ENCODE peak calls at places on chromosome X, in six cellular contexts. One of them, this sample, is unnamed.

GRCh38 chrX:153670748-153671588 is 2.6 kb downstream of the PNCK start:
- DNase-seq in ureter: no peak
- DNase-seq in tibial nerve: no peak
- DNase-seq in HuH-7: no peak
- DNase-seq in WERI-Rb-1: no peak
- DNase-seq in OCI-LY7: no peak
- DNase-seq in this sample: no peak

GRCh38 chrX:42495139-42495538 is 282.8 kb downstream of the PPP1R2C start:
- DNase-seq in ureter: no peak
- DNase-seq in tibial nerve: no peak
- DNase-seq in HuH-7: no peak
- DNase-seq in WERI-Rb-1: no peak
- DNase-seq in OCI-LY7: no peak
- DNase-seq in this sample: no peak

GRCh38 chrX:1397001-1397400 is 5.1 kb upstream of the SLC25A6 start:
- DNase-seq in ureter: no peak
- DNase-seq in tibial nerve: no peak
- DNase-seq in HuH-7: no peak
- DNase-seq in WERI-Rb-1: no peak
- DNase-seq in OCI-LY7: no peak
- DNase-seq in this sample: no peak

GRCh38 chrX:104310084-104310483 is 55.4 kb upstream of the ESX1 start:
- DNase-seq in ureter: no peak
- DNase-seq in tibial nerve: no peak
- DNase-seq in HuH-7: peak
- DNase-seq in WERI-Rb-1: no peak
- DNase-seq in OCI-LY7: no peak
- DNase-seq in this sample: peak

GRCh38 chrX:154121207-154121606 is 22.8 kb upstream of the OPN1LW start:
- DNase-seq in ureter: no peak
- DNase-seq in tibial nerve: no peak
- DNase-seq in HuH-7: no peak
- DNase-seq in WERI-Rb-1: no peak
- DNase-seq in OCI-LY7: no peak
- DNase-seq in this sample: no peak

GRCh38 chrX:51614353-51614752 is 4.4 kb downstream of the CENPVL3 start:
- DNase-seq in ureter: no peak
- DNase-seq in tibial nerve: no peak
- DNase-seq in HuH-7: peak
- DNase-seq in WERI-Rb-1: no peak
- DNase-seq in OCI-LY7: peak
- DNase-seq in this sample: peak

GRCh38 chrX:129689881-129690280 is 35.1 kb upstream of the APLN start:
- DNase-seq in ureter: no peak
- DNase-seq in tibial nerve: no peak
- DNase-seq in HuH-7: no peak
- DNase-seq in WERI-Rb-1: no peak
- DNase-seq in OCI-LY7: no peak
- DNase-seq in this sample: no peak

GRCh38 chrX:19225906-19226305 is 103.6 kb upstream of the ADGRG2 start:
- DNase-seq in ureter: no peak
- DNase-seq in tibial nerve: no peak
- DNase-seq in HuH-7: no peak
- DNase-seq in WERI-Rb-1: no peak
- DNase-seq in OCI-LY7: no peak
- DNase-seq in this sample: no peak

GRCh38 chrX:37726346-37726745 is 40.8 kb downstream of the XK start:
- DNase-seq in ureter: no peak
- DNase-seq in tibial nerve: no peak
- DNase-seq in HuH-7: no peak
- DNase-seq in WERI-Rb-1: no peak
- DNase-seq in OCI-LY7: no peak
- DNase-seq in this sample: no peak

GRCh38 chrX:37753384-37753783 is 26.5 kb upstream of the CYBB start:
- DNase-seq in ureter: no peak
- DNase-seq in tibial nerve: no peak
- DNase-seq in HuH-7: no peak
- DNase-seq in WERI-Rb-1: no peak
- DNase-seq in OCI-LY7: no peak
- DNase-seq in this sample: no peak

GRCh38 chrX:132877954-132878536 is 80.4 kb downstream of the HS6ST2 start:
- DNase-seq in ureter: no peak
- DNase-seq in tibial nerve: no peak
- DNase-seq in HuH-7: no peak
- DNase-seq in WERI-Rb-1: no peak
- DNase-seq in OCI-LY7: no peak
- DNase-seq in this sample: peak

GRCh38 chrX:74111245-74111644 is 192.7 kb upstream of the ZCCHC13 start:
- DNase-seq in ureter: no peak
- DNase-seq in tibial nerve: no peak
- DNase-seq in HuH-7: no peak
- DNase-seq in WERI-Rb-1: no peak
- DNase-seq in OCI-LY7: no peak
- DNase-seq in this sample: no peak

GRCh38 chrX:106707771-106708454 is 18.6 kb upstream of the RNF128 start:
- DNase-seq in ureter: no peak
- DNase-seq in tibial nerve: no peak
- DNase-seq in HuH-7: no peak
- DNase-seq in WERI-Rb-1: no peak
- DNase-seq in OCI-LY7: no peak
- DNase-seq in this sample: no peak

GRCh38 chrX:151084454-151084853 is 91.9 kb upstream of the GPR50 start:
- DNase-seq in ureter: no peak
- DNase-seq in tibial nerve: no peak
- DNase-seq in HuH-7: no peak
- DNase-seq in WERI-Rb-1: no peak
- DNase-seq in OCI-LY7: no peak
- DNase-seq in this sample: no peak

GRCh38 chrX:109830704-109831206 is 97.7 kb upstream of the ACSL4 start:
- DNase-seq in ureter: no peak
- DNase-seq in tibial nerve: no peak
- DNase-seq in HuH-7: peak
- DNase-seq in WERI-Rb-1: no peak
- DNase-seq in OCI-LY7: no peak
- DNase-seq in this sample: no peak

GRCh38 chrX:64196606-64197005 is 8.9 kb downstream of the AMER1 start:
- DNase-seq in ureter: no peak
- DNase-seq in tibial nerve: no peak
- DNase-seq in HuH-7: no peak
- DNase-seq in WERI-Rb-1: no peak
- DNase-seq in OCI-LY7: no peak
- DNase-seq in this sample: no peak

GRCh38 chrX:46757593-46757992 is 1.3 kb downstream of the SLC9A7 start:
- DNase-seq in ureter: no peak
- DNase-seq in tibial nerve: no peak
- DNase-seq in HuH-7: no peak
- DNase-seq in WERI-Rb-1: no peak
- DNase-seq in OCI-LY7: peak
- DNase-seq in this sample: no peak

GRCh38 chrX:13085533-13085932 is 41.1 kb upstream of the FAM9C start:
- DNase-seq in ureter: no peak
- DNase-seq in tibial nerve: no peak
- DNase-seq in HuH-7: no peak
- DNase-seq in WERI-Rb-1: no peak
- DNase-seq in OCI-LY7: peak
- DNase-seq in this sample: no peak

GRCh38 chrX:136497556-136498048 is at the start of gene HTATSF1:
- DNase-seq in ureter: no peak
- DNase-seq in tibial nerve: no peak
- DNase-seq in HuH-7: no peak
- DNase-seq in WERI-Rb-1: no peak
- DNase-seq in OCI-LY7: no peak
- DNase-seq in this sample: peak

GRCh38 chrX:13432376-13432775 is 112.5 kb upstream of the ATXN3L start:
- DNase-seq in ureter: peak
- DNase-seq in tibial nerve: peak
- DNase-seq in HuH-7: no peak
- DNase-seq in WERI-Rb-1: no peak
- DNase-seq in OCI-LY7: no peak
- DNase-seq in this sample: no peak

GRCh38 chrX:643911-644303 is 13.3 kb downstream of the SHOX start:
- DNase-seq in ureter: peak
- DNase-seq in tibial nerve: no peak
- DNase-seq in HuH-7: no peak
- DNase-seq in WERI-Rb-1: no peak
- DNase-seq in OCI-LY7: no peak
- DNase-seq in this sample: no peak

GRCh38 chrX:38332505-38332904 is 5.2 kb upstream of the RPGR start:
- DNase-seq in ureter: no peak
- DNase-seq in tibial nerve: no peak
- DNase-seq in HuH-7: no peak
- DNase-seq in WERI-Rb-1: no peak
- DNase-seq in OCI-LY7: no peak
- DNase-seq in this sample: no peak

GRCh38 chrX:120457766-120458180 is 11.3 kb downstream of the LAMP2 start:
- DNase-seq in ureter: no peak
- DNase-seq in tibial nerve: no peak
- DNase-seq in HuH-7: no peak
- DNase-seq in WERI-Rb-1: no peak
- DNase-seq in OCI-LY7: peak
- DNase-seq in this sample: no peak

GRCh38 chrX:155071694-155072215 is 447 bp downstream of the BRCC3 start:
- DNase-seq in ureter: no peak
- DNase-seq in tibial nerve: peak
- DNase-seq in HuH-7: no peak
- DNase-seq in WERI-Rb-1: no peak
- DNase-seq in OCI-LY7: peak
- DNase-seq in this sample: no peak

GRCh38 chrX:111445485-111445884 is 33.5 kb upstream of the DCX start:
- DNase-seq in ureter: no peak
- DNase-seq in tibial nerve: peak
- DNase-seq in HuH-7: peak
- DNase-seq in WERI-Rb-1: no peak
- DNase-seq in OCI-LY7: peak
- DNase-seq in this sample: peak

GRCh38 chrX:110210417-110211139 is 107.3 kb downstream of the AMMECR1 start:
- DNase-seq in ureter: no peak
- DNase-seq in tibial nerve: no peak
- DNase-seq in HuH-7: no peak
- DNase-seq in WERI-Rb-1: no peak
- DNase-seq in OCI-LY7: no peak
- DNase-seq in this sample: no peak

GRCh38 chrX:9147631-9148189 is 113.8 kb upstream of the FAM9B start:
- DNase-seq in ureter: no peak
- DNase-seq in tibial nerve: no peak
- DNase-seq in HuH-7: no peak
- DNase-seq in WERI-Rb-1: no peak
- DNase-seq in OCI-LY7: no peak
- DNase-seq in this sample: no peak

This sample was measured in D341Med.